ENCODE peak calls at places on chromosome 13, in eight cellular contexts. V is fibroblast of mammary gland, H is AG10803, X is astrocyte of the spinal cord, L is lower lobe of right lung, W is tibial artery, K is ovary, E is AG04449. T is an unnamed sample.

GRCh38 chr13:84873951-84874350 is 925.3 kb downstream of the SLITRK6 start:
- DNase-seq in V (no peak), H (no peak), X (no peak), L (no peak), W (no peak), K (no peak), E (no peak), T (no peak)

GRCh38 chr13:52850396-52851152 is 2.1 kb upstream of the PCDH8 start:
- DNase-seq in V (peak), H (peak), X (peak), L (peak), W (peak), K (peak), E (no peak), T (peak)

GRCh38 chr13:100887729-100888151 is 213.1 kb upstream of the TMTC4 start:
- DNase-seq in V (peak), H (peak), X (peak), L (no peak), W (no peak), K (no peak), E (peak), T (peak)

GRCh38 chr13:52374389-52374788 is 31.6 kb downstream of the THSD1 start:
- DNase-seq in V (no peak), H (no peak), X (no peak), L (no peak), W (no peak), K (no peak), E (no peak), T (no peak)

GRCh38 chr13:42333613-42334328 is 61.8 kb downstream of the AKAP11 start:
- DNase-seq in V (peak), H (peak), X (peak), L (no peak), W (no peak), K (no peak), E (no peak), T (peak)

GRCh38 chr13:47420568-47420967 is 523.7 kb upstream of the HTR2A start:
- DNase-seq in V (peak), H (peak), X (no peak), L (no peak), W (no peak), K (no peak), E (no peak), T (no peak)

GRCh38 chr13:49098198-49098597 is 121.9 kb upstream of the MLNR start:
- DNase-seq in V (peak), H (peak), X (peak), L (no peak), W (no peak), K (peak), E (peak), T (peak)

GRCh38 chr13:26219726-26220125 is 2.4 kb downstream of the RNF6 start:
- DNase-seq in V (peak), H (peak), X (peak), L (no peak), W (no peak), K (no peak), E (no peak), T (no peak)

GRCh38 chr13:84609716-84610115 is 727.4 kb upstream of the SLITRK1 start:
- DNase-seq in V (peak), H (peak), X (peak), L (no peak), W (no peak), K (no peak), E (no peak), T (peak)

GRCh38 chr13:81697826-81698225 is 1356.9 kb upstream of the SPRY2 start:
- DNase-seq in V (no peak), H (no peak), X (no peak), L (no peak), W (no peak), K (no peak), E (no peak), T (no peak)

GRCh38 chr13:93794197-93794885 is 567.7 kb downstream of the GPC6 start:
- DNase-seq in V (peak), H (no peak), X (peak), L (no peak), W (no peak), K (no peak), E (no peak), T (no peak)

GRCh38 chr13:43284162-43284561 is 260.8 kb downstream of the DNAJC15 start:
- DNase-seq in V (peak), H (peak), X (peak), L (no peak), W (no peak), K (no peak), E (no peak), T (peak)

GRCh38 chr13:90564096-90564495 is 783.4 kb upstream of the MIR17HG start:
- DNase-seq in V (no peak), H (no peak), X (no peak), L (no peak), W (no peak), K (no peak), E (no peak), T (no peak)

GRCh38 chr13:49632156-49632555 is 3.8 kb downstream of the ARL11 start:
- DNase-seq in V (no peak), H (no peak), X (no peak), L (no peak), W (no peak), K (no peak), E (no peak), T (no peak)

GRCh38 chr13:31731923-31732322 is 7.4 kb upstream of the RXFP2 start:
- DNase-seq in V (peak), H (no peak), X (no peak), L (no peak), W (no peak), K (no peak), E (no peak), T (no peak)

GRCh38 chr13:69324109-69324886 is 783.3 kb upstream of the ATXN8OS start:
- DNase-seq in V (peak), H (no peak), X (peak), L (no peak), W (no peak), K (no peak), E (no peak), T (peak)

GRCh38 chr13:110705826-110706569 is at the start of gene CARS2:
- DNase-seq in V (peak), H (peak), X (peak), L (peak), W (peak), K (peak), E (peak), T (peak)

GRCh38 chr13:74129500-74130144 is 4.6 kb downstream of the KLF12 start:
- DNase-seq in V (peak), H (peak), X (peak), L (no peak), W (no peak), K (no peak), E (no peak), T (no peak)

GRCh38 chr13:97141564-97142005 is 80.5 kb upstream of the MBNL2 start:
- DNase-seq in V (peak), H (peak), X (peak), L (no peak), W (peak), K (peak), E (peak), T (peak)

GRCh38 chr13:106100261-106100919 is 435.1 kb downstream of the EFNB2 start:
- DNase-seq in V (no peak), H (no peak), X (no peak), L (no peak), W (no peak), K (no peak), E (no peak), T (no peak)

GRCh38 chr13:40982772-40983171 is 36.3 kb downstream of the ELF1 start:
- DNase-seq in V (peak), H (peak), X (peak), L (no peak), W (peak), K (peak), E (no peak), T (peak)

GRCh38 chr13:40984670-40985366 is 34.3 kb downstream of the ELF1 start:
- DNase-seq in V (peak), H (no peak), X (no peak), L (no peak), W (no peak), K (no peak), E (no peak), T (no peak)

GRCh38 chr13:40985596-40986327 is 33.4 kb downstream of the ELF1 start:
- DNase-seq in V (no peak), H (no peak), X (no peak), L (no peak), W (no peak), K (no peak), E (no peak), T (no peak)

GRCh38 chr13:40983269-40983668 is 35.8 kb downstream of the ELF1 start:
- DNase-seq in V (peak), H (no peak), X (no peak), L (no peak), W (no peak), K (no peak), E (no peak), T (peak)

DNA sequence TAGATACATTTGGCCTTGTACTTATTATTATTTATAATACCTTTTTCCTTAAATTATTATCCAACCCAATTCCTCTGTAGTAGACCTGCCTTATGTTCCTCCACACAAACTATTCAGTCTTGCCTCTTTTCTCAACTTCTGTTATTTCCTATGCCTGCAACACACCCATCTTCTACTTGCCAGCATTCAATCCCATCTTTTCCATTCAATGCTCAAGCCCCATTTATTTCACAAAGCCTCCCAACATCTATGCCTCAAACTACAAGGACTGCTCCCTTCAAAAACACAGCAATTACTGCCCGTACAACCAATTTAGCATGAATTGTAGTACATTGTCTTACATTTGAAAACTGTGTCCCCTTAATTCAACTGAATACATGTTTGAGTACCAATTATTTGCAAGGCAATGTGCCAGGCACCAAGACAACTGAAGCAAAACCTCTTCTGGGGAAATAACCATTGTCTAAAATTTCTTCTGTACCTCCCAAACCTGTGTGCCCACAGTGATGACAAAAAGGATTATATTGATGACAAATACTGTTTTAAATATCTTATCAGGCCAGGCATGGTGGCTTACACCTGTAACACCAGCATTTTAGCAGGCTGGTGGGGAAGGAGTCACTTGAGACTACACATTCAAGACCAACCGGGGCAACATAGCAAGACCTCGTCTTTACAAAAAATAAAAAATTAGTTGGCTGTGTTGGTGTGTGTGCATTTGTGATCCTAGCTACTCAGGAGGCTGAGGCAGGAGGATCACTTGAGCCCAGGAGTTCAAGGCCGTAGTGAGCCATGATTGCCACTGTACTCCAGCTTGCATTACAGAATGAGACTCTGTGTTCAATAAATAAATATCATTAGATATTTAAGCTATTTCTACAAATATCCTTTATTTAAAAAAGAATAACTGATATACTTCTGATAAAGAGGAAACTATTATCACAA is 35.1 kb downstream of the ELF1 start:
- DNase-seq in V (no peak), H (no peak), X (no peak), L (no peak), W (no peak), K (no peak), E (no peak), T (no peak)
- H3K4me3 ChIP-seq in V (no peak), H (no peak), X (no peak), L (peak), W (no peak), K (no peak), E (no peak), T (no peak)

DNA sequence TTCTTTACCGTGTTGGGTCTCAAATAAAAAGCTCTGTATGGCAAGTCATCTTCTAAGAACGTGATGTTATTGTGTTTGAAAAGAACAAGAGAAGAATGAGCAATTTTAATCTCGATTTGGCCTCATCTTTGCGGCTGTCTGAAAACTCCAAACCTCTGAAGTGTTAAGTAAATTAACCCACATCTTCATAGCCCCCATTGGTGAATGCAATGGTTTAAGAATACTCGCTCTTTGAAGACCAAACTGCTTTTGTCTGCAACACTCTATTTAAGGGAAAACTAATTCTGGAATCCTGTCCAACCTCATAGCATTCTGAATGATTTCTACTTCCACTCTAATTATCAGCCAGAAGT is 56.9 kb upstream of the SCEL start:
- DNase-seq in V (no peak), H (no peak), X (no peak), L (no peak), W (no peak), K (no peak), E (no peak), T (no peak)
- H3K4me3 ChIP-seq in V (peak), H (no peak), X (peak), L (peak), W (peak), K (peak), E (no peak), T (peak)

GRCh38 chr13:112969692-112970338 is 801 bp downstream of the MCF2L start:
- DNase-seq in V (no peak), H (no peak), X (no peak), L (no peak), W (no peak), K (no peak), E (no peak), T (no peak)
- H3K4me3 ChIP-seq in V (no peak), H (no peak), X (no peak), L (peak), W (peak), K (peak), E (no peak), T (no peak)

GRCh38 chr13:24267801-24268200 is 41.6 kb upstream of the C1QTNF9 start:
- DNase-seq in V (no peak), H (no peak), X (no peak), L (no peak), W (no peak), K (peak), E (no peak), T (no peak)
- H3K4me3 ChIP-seq in V (peak), H (peak), X (no peak), L (peak), W (no peak), K (no peak), E (no peak), T (no peak)

GRCh38 chr13:44451109-44451508 is 77.5 kb downstream of the SERP2 start:
- DNase-seq in V (no peak), H (no peak), X (no peak), L (no peak), W (no peak), K (no peak), E (no peak), T (no peak)
- H3K4me3 ChIP-seq in V (no peak), H (no peak), X (no peak), L (no peak), W (no peak), K (no peak), E (no peak), T (no peak)

GRCh38 chr13:112073245-112074138 is 6.5 kb downstream of the SOX1 start:
- DNase-seq in V (no peak), H (no peak), X (no peak), L (no peak), W (no peak), K (no peak), E (no peak), T (no peak)
- H3K4me3 ChIP-seq in V (no peak), H (no peak), X (no peak), L (no peak), W (no peak), K (no peak), E (no peak), T (no peak)

GRCh38 chr13:36673838-36674326 is at the start of gene SERTM1:
- DNase-seq in V (peak), H (no peak), X (peak), L (peak), W (no peak), K (peak), E (no peak), T (peak)

GRCh38 chr13:36675213-36675536 is 1.4 kb downstream of the SERTM1 start:
- DNase-seq in V (no peak), H (no peak), X (no peak), L (no peak), W (no peak), K (no peak), E (no peak), T (no peak)

GRCh38 chr13:36674337-36675212 is 755 bp downstream of the SERTM1 start:
- DNase-seq in V (no peak), H (no peak), X (no peak), L (no peak), W (no peak), K (no peak), E (no peak), T (no peak)

DNA sequence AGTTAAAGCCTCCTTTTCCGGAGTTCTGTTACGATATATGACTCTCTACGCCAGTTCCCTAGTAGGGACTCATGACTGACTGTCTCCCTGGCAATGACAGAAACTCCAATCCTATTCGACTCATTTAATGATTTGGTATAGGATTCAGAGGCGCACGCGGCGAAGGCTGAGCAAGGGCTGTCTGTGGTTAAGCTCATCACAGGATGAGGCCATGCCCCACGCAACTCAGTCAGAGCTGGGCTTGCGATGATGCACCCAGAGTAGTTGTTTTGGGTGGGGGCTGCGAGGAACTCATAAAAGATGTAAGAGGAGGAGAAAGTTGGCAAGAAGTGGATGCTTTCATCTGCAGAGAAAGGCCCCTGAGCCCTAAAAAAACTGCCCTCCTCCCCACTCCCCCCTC is 468 bp upstream of the SERTM1 start:
- DNase-seq in V (no peak), H (no peak), X (no peak), L (no peak), W (no peak), K (no peak), E (no peak), T (no peak)
- H3K4me3 ChIP-seq in V (no peak), H (no peak), X (peak), L (peak), W (no peak), K (peak), E (no peak), T (no peak)

GRCh38 chr13:34371108-34371507 is 553.2 kb downstream of the RFC3 start:
- DNase-seq in V (no peak), H (no peak), X (no peak), L (no peak), W (no peak), K (no peak), E (no peak), T (no peak)

GRCh38 chr13:34372581-34372980 is 554.6 kb downstream of the RFC3 start:
- DNase-seq in V (no peak), H (no peak), X (no peak), L (no peak), W (no peak), K (no peak), E (no peak), T (no peak)

GRCh38 chr13:34371645-34372044 is 553.7 kb downstream of the RFC3 start:
- DNase-seq in V (no peak), H (no peak), X (no peak), L (no peak), W (no peak), K (no peak), E (no peak), T (no peak)

DNA sequence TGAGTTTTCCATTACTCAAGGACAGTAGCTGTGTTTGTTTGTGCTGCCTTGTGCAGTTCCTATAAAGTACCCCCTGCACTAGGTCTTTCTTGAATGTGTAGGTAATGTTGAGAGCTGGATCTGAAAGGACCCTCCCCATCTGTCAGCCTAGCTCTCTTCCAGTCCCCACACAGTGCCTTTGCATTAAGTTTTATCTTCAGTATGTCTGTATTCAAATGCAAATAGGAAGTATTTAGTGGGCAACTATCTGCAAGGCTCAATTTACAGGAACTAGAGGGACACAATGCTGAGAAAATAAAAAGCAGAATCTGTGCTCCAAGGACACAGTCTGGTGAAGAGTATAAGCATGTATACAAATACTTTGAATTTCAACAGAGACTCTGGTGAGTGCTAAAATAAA is 558.5 kb downstream of the RFC3 start:
- DNase-seq in V (no peak), H (no peak), X (no peak), L (no peak), W (no peak), K (no peak), E (no peak), T (no peak)
- H3K4me3 ChIP-seq in V (no peak), H (no peak), X (no peak), L (no peak), W (no peak), K (no peak), E (no peak), T (no peak)